ENCODE peak calls at places on chromosomes 1 and 21, in six cellular contexts. T is NCI-H1417 treated with DMSO at 0.1 percent for 48 hours; G is activated CD4-positive, alpha-beta T cell treated with anti-CD3 and anti-CD28 coated beads, Interleukin-2, amount 10 ng/mL, durations not matched to agents 24 days and 14 days; O is HFF-Myc; F is right lobe of liver; C is fibroblast of the conjunctiva. I is an unnamed sample.
A peak's percentile ranks its signal among the peaks of the same experiment; 100 is the strongest.

GRCh38 chr21:31546402-31547155 is 112.9 kb upstream of the SOD1 start:
- DNase-seq in F (no peak), O (no peak), C (no peak), T (no peak), G (no peak), I (no peak)

GRCh38 chr1:45266151-45266801 is 59.9 kb upstream of the ZSWIM5 start:
- DNase-seq in C (peak; percentile 48), G (no peak), O (no peak), T (no peak), F (no peak), I (peak; percentile 35)

GRCh38 chr1:206503591-206504362 is 3.6 kb upstream of the RASSF5 start:
- DNase-seq in G (peak; percentile 71), O (peak; percentile 93), F (no peak), T (no peak), C (peak; percentile 87), I (peak; percentile 72)

GRCh38 chr1:205480349-205481278 is 23.9 kb upstream of the CDK18 start:
- DNase-seq in C (no peak), T (no peak), G (peak; percentile 80), F (no peak), O (no peak), I (no peak)

GRCh38 chr1:118008011-118008410 is 78.5 kb downstream of the WDR3 start:
- DNase-seq in T (no peak), C (no peak), F (no peak), G (no peak), O (no peak), I (no peak)

GRCh38 chr1:53982034-53982761 is 35.8 kb downstream of the LDLRAD1 start:
- DNase-seq in G (no peak), O (peak; percentile 35), T (no peak), C (no peak), F (peak; percentile 72), I (no peak)

GRCh38 chr1:116259665-116260064 is 113.4 kb upstream of the ATP1A1 start:
- DNase-seq in T (no peak), G (no peak), F (no peak), C (no peak), O (no peak), I (no peak)

GRCh38 chr1:160032165-160032827 is 506 bp upstream of the PIGM start:
- DNase-seq in C (no peak), O (no peak), F (no peak), T (no peak), G (peak; percentile 63), I (no peak)

GRCh38 chr21:40115775-40116174 is 248.5 kb downstream of the PCP4 start:
- DNase-seq in F (no peak), C (no peak), G (no peak), T (no peak), O (no peak), I (no peak)

GRCh38 chr1:117371436-117372151 is 4.3 kb downstream of the MAN1A2 start:
- DNase-seq in F (peak; percentile 63), G (no peak), O (no peak), T (no peak), C (no peak), I (no peak)

GRCh38 chr21:44767834-44768831 is 33.5 kb downstream of the UBE2G2 start:
- DNase-seq in F (no peak), C (no peak), G (no peak), O (no peak), T (no peak), I (no peak)

GRCh38 chr1:152179566-152179965 is 20.5 kb upstream of the RPTN start:
- DNase-seq in F (no peak), T (no peak), G (no peak), O (no peak), C (no peak), I (no peak)

GRCh38 chr1:169118227-169118626 is 11.7 kb downstream of the ATP1B1 start:
- DNase-seq in T (no peak), F (no peak), O (no peak), C (no peak), G (no peak), I (no peak)

GRCh38 chr1:201888282-201889033 is at the start of gene SHISA4:
- DNase-seq in O (no peak), G (peak; percentile 79), F (peak; percentile 85), C (no peak), T (peak; percentile 5), I (peak; percentile 32)

GRCh38 chr1:160608057-160608456 is 28.8 kb upstream of the CD84 start:
- DNase-seq in O (no peak), T (no peak), C (no peak), F (no peak), G (no peak), I (no peak)

GRCh38 chr1:151629278-151629677 is 17.4 kb downstream of the SNX27 start:
- DNase-seq in O (no peak), F (no peak), G (no peak), C (no peak), T (no peak), I (no peak)

GRCh38 chr1:40853113-40853999 is 8.8 kb downstream of the CITED4 start:
- DNase-seq in T (no peak), O (no peak), C (no peak), G (no peak), F (no peak), I (no peak)

I was measured in AG09319.